ENCODE peak calls at places on chromosomes 6 and 20, in five cellular contexts. R is lower lobe of right lung, M is choroid plexus epithelial cell, A is left ventricle myocardium inferior, B is BJ. Q is an unnamed sample.
A peak's percentile ranks its signal among the peaks of the same experiment; 100 is the strongest.

GRCh38 chr6:43940393-43941087 is 170.5 kb downstream of the VEGFA start:
- DNase-seq in R (no peak), M (no peak), A (peak; percentile 7), B (no peak), Q (no peak)

GRCh38 chr6:53943410-53943809 is 148.6 kb downstream of the LRRC1 start:
- DNase-seq in R (no peak), M (peak; percentile 39), A (no peak), B (no peak), Q (no peak)

GRCh38 chr20:61590236-61590635 is 338.2 kb downstream of the CDH4 start:
- DNase-seq in R (no peak), M (no peak), A (no peak), B (no peak), Q (no peak)

GRCh38 chr6:111487656-111488055 is 4.6 kb upstream of the REV3L start:
- DNase-seq in R (no peak), M (peak; percentile 83), A (no peak), B (no peak), Q (peak; percentile 81)

GRCh38 chr6:75735491-75736186 is 13.4 kb upstream of the MYO6 start:
- DNase-seq in R (no peak), M (peak; percentile 29), A (no peak), B (no peak), Q (no peak)

GRCh38 chr6:122810189-122810588 is 21.1 kb downstream of the SMPDL3A start:
- DNase-seq in R (no peak), M (no peak), A (no peak), B (no peak), Q (no peak)

GRCh38 chr20:4942336-4942735 is 59.0 kb downstream of the SLC23A2 start:
- DNase-seq in R (no peak), M (no peak), A (no peak), B (peak; percentile 46), Q (no peak)

GRCh38 chr20:46400828-46401477 is 5.5 kb downstream of the ELMO2 start:
- DNase-seq in R (no peak), M (peak; percentile 54), A (no peak), B (peak; percentile 50), Q (peak; percentile 45)

GRCh38 chr6:117440558-117441525 is 15.1 kb upstream of the ROS1 start:
- DNase-seq in R (no peak), M (peak; percentile 84), A (no peak), B (peak; percentile 100), Q (peak; percentile 72)

GRCh38 chr6:130009148-130009547 is 9.2 kb upstream of the L3MBTL3 start:
- DNase-seq in R (no peak), M (no peak), A (no peak), B (no peak), Q (peak; percentile 14)

GRCh38 chr6:109456283-109456583 is 661 bp upstream of the MICAL1 start:
- DNase-seq in R (no peak), M (no peak), A (no peak), B (no peak), Q (no peak)

GRCh38 chr6:109453594-109454482 is 1.7 kb downstream of the MICAL1 start:
- DNase-seq in R (no peak), M (peak; percentile 24), A (peak; percentile 46), B (no peak), Q (peak; percentile 27)

GRCh38 chr6:109454483-109455160 is 950 bp downstream of the MICAL1 start:
- DNase-seq in R (peak; percentile 76), M (peak; percentile 52), A (no peak), B (no peak), Q (peak; percentile 29)

GRCh38 chr6:109455502-109456282 is at the start of gene MICAL1:
- DNase-seq in R (peak; percentile 91), M (peak; percentile 40), A (peak; percentile 73), B (no peak), Q (peak; percentile 57)

DNA sequence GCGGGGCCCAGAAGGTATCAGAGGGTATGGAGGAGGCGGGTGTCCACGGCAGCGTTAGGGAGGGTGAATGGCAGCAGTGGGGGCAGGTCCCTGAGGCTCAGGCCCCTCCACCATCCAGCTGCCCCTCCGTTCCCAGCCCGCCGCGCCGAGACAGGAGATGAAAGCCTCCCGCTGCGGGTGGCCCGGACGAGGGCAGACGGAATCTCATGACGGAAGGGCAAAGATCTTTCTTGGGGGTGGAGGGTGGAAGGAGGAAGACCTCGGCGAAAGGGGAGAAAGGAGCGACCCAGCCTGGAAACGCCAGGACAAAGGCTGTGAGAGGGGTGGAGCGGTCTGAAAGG is 441 bp downstream of the MICAL1 start:
- DNase-seq in R (no peak), M (no peak), A (no peak), B (no peak), Q (no peak)
- H3K4me3 ChIP-seq in R (peak overlapping the region; percentile 86), M (peak overlapping the region; percentile 84), A (peak overlapping the region; percentile 84), B (peak overlapping the region; percentile 92), Q (peak overlapping the region; percentile 84)

DNA sequence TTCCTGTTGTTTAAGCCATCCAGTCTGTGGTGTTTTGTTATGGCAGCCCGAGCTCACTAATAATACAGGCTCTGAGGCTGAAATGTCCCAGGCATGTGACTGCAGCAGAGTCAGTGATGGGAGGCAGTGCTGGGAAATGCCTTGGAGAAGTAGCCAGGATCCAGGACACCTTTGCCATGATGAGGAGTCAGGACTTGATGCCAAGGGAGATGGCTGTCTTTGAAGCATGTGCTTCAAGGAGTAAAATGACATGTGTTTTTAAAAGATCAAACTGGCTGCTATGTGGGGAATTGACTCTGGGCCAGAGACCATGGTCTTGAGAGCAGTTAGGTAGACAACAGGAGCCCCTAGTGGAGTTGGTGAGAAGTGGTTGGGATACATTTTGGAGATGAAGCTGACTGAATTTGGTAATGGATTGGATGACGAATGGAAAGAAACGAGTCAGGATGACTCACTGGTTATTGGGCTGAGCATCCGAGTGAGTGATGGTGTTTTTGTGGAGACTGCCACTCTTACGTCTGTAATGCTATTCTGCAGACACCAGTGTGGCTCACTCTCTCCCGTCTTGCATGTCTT is 322.2 kb downstream of the PLCB1 start:
- DNase-seq in R (no peak), M (peak; percentile 92), A (no peak), B (peak; percentile 70), Q (peak; percentile 95)
- TF ChIP-seq CTCF in R (peak; percentile 13), M (peak; percentile 75), A (peak; percentile 41), B (peak; percentile 60), Q (peak; percentile 82)

GRCh38 chr20:58229198-58229802 is 847 bp upstream of the ANKRD60 start:
- DNase-seq in R (no peak), M (peak; percentile 27), A (no peak), B (no peak), Q (no peak)
- H3K4me3 ChIP-seq in R (no peak overlapping the region), M (peak overlapping the region; percentile 53), A (peak overlapping the region; percentile 48), B (no peak overlapping the region), Q (peak overlapping the region; percentile 49)

DNA sequence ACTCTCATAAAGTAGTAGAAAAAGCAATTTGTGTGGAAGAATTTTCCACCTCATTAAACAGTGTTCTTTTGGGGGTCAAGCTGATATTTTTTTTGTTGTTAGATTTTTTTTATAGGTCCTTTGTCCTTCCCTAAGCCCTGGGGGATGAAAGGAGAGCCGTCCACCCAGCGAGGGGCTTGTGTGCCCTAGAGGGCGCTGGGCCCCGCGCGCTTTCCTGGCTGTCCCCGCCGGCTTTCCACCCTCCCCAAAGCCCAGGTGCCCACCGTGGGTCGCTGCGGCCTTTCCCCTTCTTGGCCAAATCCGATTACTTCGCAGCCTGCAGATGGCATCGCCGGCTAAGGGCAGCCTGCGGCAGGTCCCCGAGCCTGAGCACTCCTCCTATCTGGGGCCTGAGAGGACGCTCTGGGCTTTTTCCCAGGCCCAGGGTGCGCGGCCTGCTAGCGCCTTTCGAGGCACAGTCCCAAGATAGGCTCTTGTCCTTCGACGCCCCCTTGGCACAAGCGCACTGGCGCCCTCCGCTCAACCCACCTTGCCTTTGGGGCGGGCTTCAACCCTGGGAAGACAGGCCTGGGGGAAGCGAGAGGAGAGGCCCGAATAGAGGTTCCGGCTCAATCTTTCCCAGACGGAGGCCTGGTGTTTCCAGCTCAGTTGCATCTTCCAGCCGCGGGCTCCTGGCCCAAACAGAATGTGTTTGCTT is 33.6 kb downstream of the TFAP2A start:
- DNase-seq in R (no peak), M (no peak), A (no peak), B (no peak), Q (no peak)
- TF ChIP-seq CTCF in R (no peak), M (no peak), A (no peak), B (peak; percentile 29), Q (no peak)

DNA sequence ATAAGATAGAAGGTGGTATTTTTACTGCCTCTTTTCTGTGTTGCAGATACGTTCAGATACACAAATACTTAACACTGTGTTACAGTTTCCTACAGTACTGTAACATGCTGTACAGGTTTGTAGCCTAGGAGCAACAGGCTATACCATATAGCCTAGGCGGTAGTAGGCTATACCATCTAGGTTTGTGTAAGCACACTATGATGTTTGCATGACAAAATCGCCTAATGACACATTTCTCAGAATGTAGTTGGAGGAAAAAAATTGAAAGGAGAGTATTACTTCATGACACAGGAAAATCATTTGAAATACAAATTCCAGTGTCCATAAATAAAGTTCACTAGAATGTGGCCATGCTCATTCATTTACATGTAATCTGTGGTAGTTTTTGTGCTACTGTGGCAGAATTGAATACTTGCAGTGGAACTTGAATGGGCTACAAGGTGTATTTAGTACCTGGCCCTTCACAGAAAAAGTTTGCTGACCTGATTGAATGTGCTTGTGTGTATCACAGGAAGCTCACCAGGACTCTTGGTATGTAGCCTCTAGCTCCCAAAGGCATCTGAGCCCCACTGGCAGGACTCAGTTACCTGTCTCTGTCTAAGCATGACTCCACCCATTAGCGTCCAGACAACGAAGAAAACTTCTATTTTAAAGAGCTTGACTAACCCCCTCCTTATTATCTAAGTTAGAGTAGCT is 18.8 kb downstream of the TOP1 start:
- DNase-seq in R (no peak), M (no peak), A (no peak), B (no peak), Q (no peak)
- H3K4me3 ChIP-seq in R (peak overlapping the region; percentile 40), M (no peak overlapping the region), A (peak overlapping the region; percentile 53), B (no peak overlapping the region), Q (no peak overlapping the region)

GRCh38 chr6:31345026-31345730 is 11.8 kb downstream of the HLA-B start:
- DNase-seq in R (no peak), M (peak; percentile 18), A (no peak), B (no peak), Q (peak; percentile 65)
- TF ChIP-seq CTCF in R (no peak), M (peak; percentile 13), A (no peak), B (no peak), Q (peak; percentile 8)

Q was measured in fibroblast of pulmonary artery.